ENCODE peak calls at places on chromosomes 7 and 10, in eight cellular contexts. One of them, this sample, is unnamed.

GRCh38 chr7:91941450-91941849 is 788 bp downstream of the AKAP9 start:
- DNase-seq in sigmoid colon: no peak
- DNase-seq in cardiac muscle cell: peak; percentile 23
- DNase-seq in breast epithelium: peak; percentile 31
- DNase-seq in brain microvascular endothelial cell: peak; percentile 23
- DNase-seq in tibial nerve: peak; percentile 6
- DNase-seq in OCI-LY7: peak; percentile 68
- DNase-seq in CD8-positive, alpha-beta memory T cell: no peak
- DNase-seq in this sample: peak; percentile 3

GRCh38 chr7:151173386-151174245 is 6.1 kb upstream of the GBX1 start:
- DNase-seq in CD8-positive, alpha-beta memory T cell: no peak
- DNase-seq in brain microvascular endothelial cell: no peak
- DNase-seq in OCI-LY7: no peak
- DNase-seq in tibial nerve: no peak
- DNase-seq in cardiac muscle cell: no peak
- DNase-seq in sigmoid colon: no peak
- DNase-seq in breast epithelium: no peak
- DNase-seq in this sample: no peak

GRCh38 chr10:96073722-96074121 is 30.3 kb downstream of the CCNJ start:
- DNase-seq in CD8-positive, alpha-beta memory T cell: no peak
- DNase-seq in OCI-LY7: no peak
- DNase-seq in sigmoid colon: no peak
- DNase-seq in breast epithelium: no peak
- DNase-seq in brain microvascular endothelial cell: peak; percentile 93
- DNase-seq in cardiac muscle cell: peak; percentile 60
- DNase-seq in tibial nerve: no peak
- DNase-seq in this sample: no peak

GRCh38 chr10:124303662-124304418 is 114.9 kb downstream of the OAT start:
- DNase-seq in sigmoid colon: peak; percentile 45
- DNase-seq in OCI-LY7: no peak
- DNase-seq in cardiac muscle cell: no peak
- DNase-seq in CD8-positive, alpha-beta memory T cell: no peak
- DNase-seq in brain microvascular endothelial cell: no peak
- DNase-seq in tibial nerve: no peak
- DNase-seq in breast epithelium: no peak
- DNase-seq in this sample: no peak

GRCh38 chr10:112759519-112759918 is 190.5 kb upstream of the TCF7L2 start:
- DNase-seq in brain microvascular endothelial cell: no peak
- DNase-seq in sigmoid colon: no peak
- DNase-seq in tibial nerve: no peak
- DNase-seq in OCI-LY7: no peak
- DNase-seq in cardiac muscle cell: no peak
- DNase-seq in breast epithelium: no peak
- DNase-seq in CD8-positive, alpha-beta memory T cell: no peak
- DNase-seq in this sample: no peak

GRCh38 chr7:23654508-23654907 is 25.5 kb upstream of the FAM221A start:
- DNase-seq in CD8-positive, alpha-beta memory T cell: no peak
- DNase-seq in brain microvascular endothelial cell: peak; percentile 16
- DNase-seq in tibial nerve: no peak
- DNase-seq in cardiac muscle cell: peak; percentile 40
- DNase-seq in OCI-LY7: peak; percentile 23
- DNase-seq in sigmoid colon: no peak
- DNase-seq in breast epithelium: no peak
- DNase-seq in this sample: no peak

GRCh38 chr7:29606287-29606721 is 42.7 kb downstream of the PRR15 start:
- DNase-seq in sigmoid colon: no peak
- DNase-seq in brain microvascular endothelial cell: peak; percentile 70
- DNase-seq in breast epithelium: no peak
- DNase-seq in tibial nerve: no peak
- DNase-seq in cardiac muscle cell: peak; percentile 75
- DNase-seq in CD8-positive, alpha-beta memory T cell: no peak
- DNase-seq in OCI-LY7: no peak
- DNase-seq in this sample: no peak

GRCh38 chr10:127492607-127493250 is 56.4 kb upstream of the NPS start:
- DNase-seq in breast epithelium: no peak
- DNase-seq in sigmoid colon: no peak
- DNase-seq in cardiac muscle cell: no peak
- DNase-seq in tibial nerve: no peak
- DNase-seq in brain microvascular endothelial cell: peak; percentile 2
- DNase-seq in CD8-positive, alpha-beta memory T cell: no peak
- DNase-seq in OCI-LY7: no peak
- DNase-seq in this sample: no peak

GRCh38 chr10:131983780-131984179 is 2.1 kb upstream of the BNIP3 start:
- DNase-seq in brain microvascular endothelial cell: peak; percentile 96
- DNase-seq in cardiac muscle cell: peak; percentile 68
- DNase-seq in sigmoid colon: no peak
- DNase-seq in breast epithelium: no peak
- DNase-seq in OCI-LY7: no peak
- DNase-seq in tibial nerve: no peak
- DNase-seq in CD8-positive, alpha-beta memory T cell: no peak
- DNase-seq in this sample: no peak

GRCh38 chr10:11699546-11700097 is 42.6 kb upstream of the ECHDC3 start:
- DNase-seq in breast epithelium: no peak
- DNase-seq in cardiac muscle cell: no peak
- DNase-seq in sigmoid colon: no peak
- DNase-seq in OCI-LY7: no peak
- DNase-seq in brain microvascular endothelial cell: no peak
- DNase-seq in tibial nerve: no peak
- DNase-seq in CD8-positive, alpha-beta memory T cell: no peak
- DNase-seq in this sample: no peak

GRCh38 chr7:149637911-149638565 is 135.3 kb downstream of the ZNF467 start:
- DNase-seq in sigmoid colon: no peak
- DNase-seq in CD8-positive, alpha-beta memory T cell: no peak
- DNase-seq in OCI-LY7: no peak
- DNase-seq in cardiac muscle cell: no peak
- DNase-seq in breast epithelium: no peak
- DNase-seq in tibial nerve: no peak
- DNase-seq in brain microvascular endothelial cell: no peak
- DNase-seq in this sample: no peak

GRCh38 chr10:127157506-127158205 is 38.7 kb downstream of the INSYN2A start:
- DNase-seq in brain microvascular endothelial cell: peak; percentile 7
- DNase-seq in CD8-positive, alpha-beta memory T cell: no peak
- DNase-seq in cardiac muscle cell: peak; percentile 12
- DNase-seq in OCI-LY7: no peak
- DNase-seq in tibial nerve: no peak
- DNase-seq in sigmoid colon: no peak
- DNase-seq in breast epithelium: no peak
- DNase-seq in this sample: no peak

GRCh38 chr7:132066776-132067175 is 509.5 kb downstream of the PLXNA4 start:
- DNase-seq in CD8-positive, alpha-beta memory T cell: no peak
- DNase-seq in cardiac muscle cell: peak; percentile 59
- DNase-seq in tibial nerve: no peak
- DNase-seq in sigmoid colon: no peak
- DNase-seq in breast epithelium: no peak
- DNase-seq in brain microvascular endothelial cell: peak; percentile 43
- DNase-seq in OCI-LY7: no peak
- DNase-seq in this sample: no peak

GRCh38 chr10:95321554-95322301 is 30.9 kb upstream of the PDLIM1 start:
- DNase-seq in cardiac muscle cell: no peak
- DNase-seq in sigmoid colon: no peak
- DNase-seq in breast epithelium: no peak
- DNase-seq in brain microvascular endothelial cell: no peak
- DNase-seq in OCI-LY7: no peak
- DNase-seq in CD8-positive, alpha-beta memory T cell: no peak
- DNase-seq in tibial nerve: no peak
- DNase-seq in this sample: no peak

GRCh38 chr7:109641445-109641844 is 1071.8 kb downstream of the DNAJB9 start:
- DNase-seq in cardiac muscle cell: no peak
- DNase-seq in tibial nerve: no peak
- DNase-seq in CD8-positive, alpha-beta memory T cell: no peak
- DNase-seq in sigmoid colon: no peak
- DNase-seq in breast epithelium: no peak
- DNase-seq in brain microvascular endothelial cell: no peak
- DNase-seq in OCI-LY7: no peak
- DNase-seq in this sample: no peak

GRCh38 chr7:100476108-100476780 is 2.8 kb downstream of the TSC22D4 start:
- DNase-seq in sigmoid colon: no peak
- DNase-seq in breast epithelium: no peak
- DNase-seq in brain microvascular endothelial cell: no peak
- DNase-seq in cardiac muscle cell: no peak
- DNase-seq in tibial nerve: no peak
- DNase-seq in OCI-LY7: peak; percentile 32
- DNase-seq in CD8-positive, alpha-beta memory T cell: no peak
- DNase-seq in this sample: no peak
- H3K27ac ChIP-seq in sigmoid colon: peak overlapping the region; percentile 96
- H3K27ac ChIP-seq in breast epithelium: peak overlapping the region; percentile 94
- H3K27ac ChIP-seq in brain microvascular endothelial cell: no peak overlapping the region
- H3K27ac ChIP-seq in cardiac muscle cell: peak overlapping the region; percentile 87
- H3K27ac ChIP-seq in tibial nerve: peak overlapping the region; percentile 96
- H3K27ac ChIP-seq in OCI-LY7: peak overlapping the region; percentile 75
- H3K27ac ChIP-seq in CD8-positive, alpha-beta memory T cell: peak overlapping the region; percentile 90
- H3K27ac ChIP-seq in this sample: no peak overlapping the region

GRCh38 chr7:51062222-51062987 is 254.2 kb downstream of the COBL start:
- DNase-seq in brain microvascular endothelial cell: no peak
- DNase-seq in cardiac muscle cell: no peak
- DNase-seq in tibial nerve: no peak
- DNase-seq in breast epithelium: no peak
- DNase-seq in OCI-LY7: no peak
- DNase-seq in CD8-positive, alpha-beta memory T cell: no peak
- DNase-seq in sigmoid colon: no peak
- DNase-seq in this sample: no peak

GRCh38 chr7:51060536-51060935 is 256.1 kb downstream of the COBL start:
- DNase-seq in brain microvascular endothelial cell: no peak
- DNase-seq in sigmoid colon: no peak
- DNase-seq in CD8-positive, alpha-beta memory T cell: no peak
- DNase-seq in cardiac muscle cell: no peak
- DNase-seq in tibial nerve: no peak
- DNase-seq in breast epithelium: no peak
- DNase-seq in OCI-LY7: no peak
- DNase-seq in this sample: no peak

GRCh38 chr7:51055039-51055840 is 261.4 kb downstream of the COBL start:
- DNase-seq in tibial nerve: no peak
- DNase-seq in breast epithelium: no peak
- DNase-seq in sigmoid colon: no peak
- DNase-seq in CD8-positive, alpha-beta memory T cell: no peak
- DNase-seq in OCI-LY7: no peak
- DNase-seq in brain microvascular endothelial cell: no peak
- DNase-seq in cardiac muscle cell: no peak
- DNase-seq in this sample: no peak

GRCh38 chr7:51059493-51059892 is 257.1 kb downstream of the COBL start:
- DNase-seq in cardiac muscle cell: no peak
- DNase-seq in OCI-LY7: no peak
- DNase-seq in CD8-positive, alpha-beta memory T cell: no peak
- DNase-seq in sigmoid colon: no peak
- DNase-seq in breast epithelium: no peak
- DNase-seq in brain microvascular endothelial cell: no peak
- DNase-seq in tibial nerve: no peak
- DNase-seq in this sample: no peak

GRCh38 chr7:51058764-51059163 is 257.8 kb downstream of the COBL start:
- DNase-seq in brain microvascular endothelial cell: no peak
- DNase-seq in sigmoid colon: no peak
- DNase-seq in OCI-LY7: no peak
- DNase-seq in CD8-positive, alpha-beta memory T cell: no peak
- DNase-seq in tibial nerve: no peak
- DNase-seq in breast epithelium: no peak
- DNase-seq in cardiac muscle cell: no peak
- DNase-seq in this sample: no peak
- H3K27ac ChIP-seq in brain microvascular endothelial cell: no peak overlapping the region
- H3K27ac ChIP-seq in sigmoid colon: no peak overlapping the region
- H3K27ac ChIP-seq in OCI-LY7: no peak overlapping the region
- H3K27ac ChIP-seq in CD8-positive, alpha-beta memory T cell: no peak overlapping the region
- H3K27ac ChIP-seq in tibial nerve: no peak overlapping the region
- H3K27ac ChIP-seq in breast epithelium: no peak overlapping the region
- H3K27ac ChIP-seq in cardiac muscle cell: no peak overlapping the region
- H3K27ac ChIP-seq in this sample: no peak overlapping the region

GRCh38 chr7:914521-915194 is 38.3 kb downstream of the GET4 start:
- DNase-seq in sigmoid colon: peak; percentile 56
- DNase-seq in tibial nerve: no peak
- DNase-seq in cardiac muscle cell: no peak
- DNase-seq in CD8-positive, alpha-beta memory T cell: no peak
- DNase-seq in brain microvascular endothelial cell: no peak
- DNase-seq in breast epithelium: no peak
- DNase-seq in OCI-LY7: no peak
- DNase-seq in this sample: no peak

GRCh38 chr7:916291-916941 is 38.1 kb downstream of the ADAP1 start:
- DNase-seq in CD8-positive, alpha-beta memory T cell: no peak
- DNase-seq in sigmoid colon: peak; percentile 67
- DNase-seq in brain microvascular endothelial cell: no peak
- DNase-seq in OCI-LY7: no peak
- DNase-seq in tibial nerve: no peak
- DNase-seq in breast epithelium: no peak
- DNase-seq in cardiac muscle cell: no peak
- DNase-seq in this sample: peak; percentile 60

GRCh38 chr7:913736-914520 is 37.6 kb downstream of the GET4 start:
- DNase-seq in sigmoid colon: peak; percentile 58
- DNase-seq in brain microvascular endothelial cell: no peak
- DNase-seq in cardiac muscle cell: no peak
- DNase-seq in tibial nerve: no peak
- DNase-seq in OCI-LY7: no peak
- DNase-seq in breast epithelium: peak; percentile 35
- DNase-seq in CD8-positive, alpha-beta memory T cell: no peak
- DNase-seq in this sample: peak; percentile 64

GRCh38 chr7:917255-918117 is 37.0 kb downstream of the ADAP1 start:
- DNase-seq in OCI-LY7: no peak
- DNase-seq in tibial nerve: no peak
- DNase-seq in brain microvascular endothelial cell: no peak
- DNase-seq in cardiac muscle cell: no peak
- DNase-seq in CD8-positive, alpha-beta memory T cell: no peak
- DNase-seq in breast epithelium: no peak
- DNase-seq in sigmoid colon: peak; percentile 52
- DNase-seq in this sample: no peak

GRCh38 chr7:915291-916218 is 38.9 kb downstream of the ADAP1 start:
- DNase-seq in breast epithelium: no peak
- DNase-seq in brain microvascular endothelial cell: no peak
- DNase-seq in OCI-LY7: no peak
- DNase-seq in sigmoid colon: peak; percentile 52
- DNase-seq in tibial nerve: no peak
- DNase-seq in cardiac muscle cell: no peak
- DNase-seq in CD8-positive, alpha-beta memory T cell: no peak
- DNase-seq in this sample: no peak
- H3K27ac ChIP-seq in breast epithelium: no peak overlapping the region
- H3K27ac ChIP-seq in brain microvascular endothelial cell: no peak overlapping the region
- H3K27ac ChIP-seq in OCI-LY7: no peak overlapping the region
- H3K27ac ChIP-seq in sigmoid colon: no peak overlapping the region
- H3K27ac ChIP-seq in tibial nerve: peak overlapping the region; percentile 80
- H3K27ac ChIP-seq in cardiac muscle cell: no peak overlapping the region
- H3K27ac ChIP-seq in CD8-positive, alpha-beta memory T cell: no peak overlapping the region
- H3K27ac ChIP-seq in this sample: peak overlapping the region; percentile 88

GRCh38 chr7:102872460-102872859 is 40.3 kb upstream of the LRRC17 start:
- DNase-seq in brain microvascular endothelial cell: peak; percentile 98
- DNase-seq in cardiac muscle cell: peak; percentile 88
- DNase-seq in sigmoid colon: no peak
- DNase-seq in OCI-LY7: no peak
- DNase-seq in tibial nerve: no peak
- DNase-seq in breast epithelium: no peak
- DNase-seq in CD8-positive, alpha-beta memory T cell: no peak
- DNase-seq in this sample: no peak
- H3K27ac ChIP-seq in brain microvascular endothelial cell: peak overlapping the region; percentile 100
- H3K27ac ChIP-seq in cardiac muscle cell: no peak overlapping the region
- H3K27ac ChIP-seq in sigmoid colon: no peak overlapping the region
- H3K27ac ChIP-seq in OCI-LY7: no peak overlapping the region
- H3K27ac ChIP-seq in tibial nerve: no peak overlapping the region
- H3K27ac ChIP-seq in breast epithelium: no peak overlapping the region
- H3K27ac ChIP-seq in CD8-positive, alpha-beta memory T cell: no peak overlapping the region
- H3K27ac ChIP-seq in this sample: no peak overlapping the region

DNA sequence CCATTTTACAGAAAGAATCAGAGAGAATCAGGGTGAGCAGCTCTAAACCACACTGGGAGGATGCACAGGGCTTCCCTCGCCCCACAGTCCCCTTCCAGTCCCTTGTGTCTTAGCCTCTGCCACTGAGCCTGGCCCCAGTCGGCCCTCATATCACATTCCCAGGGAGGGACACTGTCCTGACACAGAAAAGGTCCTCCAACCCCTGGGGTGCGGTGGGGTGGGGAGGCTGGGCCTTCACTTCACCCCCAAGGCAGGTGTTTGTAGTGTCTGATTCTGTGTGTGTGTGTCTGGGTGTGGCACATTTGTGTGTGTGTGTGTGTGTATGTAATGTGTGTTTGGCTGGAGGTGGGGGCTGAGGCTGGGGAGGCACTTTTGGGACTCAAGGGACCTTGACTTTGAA is 1.8 kb upstream of the KCP start:
- DNase-seq in sigmoid colon: peak; percentile 40
- DNase-seq in brain microvascular endothelial cell: no peak
- DNase-seq in cardiac muscle cell: no peak
- DNase-seq in breast epithelium: no peak
- DNase-seq in OCI-LY7: no peak
- DNase-seq in tibial nerve: no peak
- DNase-seq in CD8-positive, alpha-beta memory T cell: no peak
- DNase-seq in this sample: no peak
- H3K27ac ChIP-seq in sigmoid colon: no peak overlapping the region
- H3K27ac ChIP-seq in brain microvascular endothelial cell: no peak overlapping the region
- H3K27ac ChIP-seq in cardiac muscle cell: no peak overlapping the region
- H3K27ac ChIP-seq in breast epithelium: no peak overlapping the region
- H3K27ac ChIP-seq in OCI-LY7: no peak overlapping the region
- H3K27ac ChIP-seq in tibial nerve: no peak overlapping the region
- H3K27ac ChIP-seq in CD8-positive, alpha-beta memory T cell: no peak overlapping the region
- H3K27ac ChIP-seq in this sample: no peak overlapping the region

This sample was measured in caudate nucleus.